ENCODE peak calls at places on chromosomes 6 and 20, in six cellular contexts. Z, J, S, V, O and C are unnamed samples.

GRCh38 chr6:80341330-80341729 is 234.9 kb downstream of the BCKDHB start:
- DNase-seq in Z (peak), O (no peak), J (no peak), V (no peak), S (peak), C (no peak)

GRCh38 chr6:168243812-168244376 is 75.7 kb downstream of the DACT2 start:
- DNase-seq in O (no peak), V (no peak), J (no peak), S (no peak), Z (no peak), C (no peak)

GRCh38 chr6:35287671-35288396 is 9.8 kb upstream of the DEF6 start:
- DNase-seq in S (peak), J (no peak), O (no peak), Z (no peak), V (no peak), C (no peak)

GRCh38 chr6:99613705-99614429 is 7.2 kb downstream of the PRDM13 start:
- DNase-seq in O (no peak), V (peak), J (no peak), S (peak), Z (no peak), C (no peak)

GRCh38 chr20:44959082-44959895 is 908 bp downstream of the TOMM34 start:
- DNase-seq in S (peak), O (peak), V (peak), Z (peak), J (peak), C (peak)

GRCh38 chr6:111669326-111669725 is 63.6 kb upstream of the TRAF3IP2 start:
- DNase-seq in Z (no peak), V (no peak), O (no peak), J (no peak), S (no peak), C (no peak)

GRCh38 chr6:10347561-10348327 is 67.1 kb downstream of the TFAP2A start:
- DNase-seq in J (no peak), O (no peak), Z (peak), S (peak), V (peak), C (peak)

GRCh38 chr6:92479821-92480220 is 939.5 kb downstream of the EPHA7 start:
- DNase-seq in J (no peak), S (no peak), V (no peak), O (no peak), Z (peak), C (no peak)

GRCh38 chr20:38551056-38551626 is 29.9 kb upstream of the ADIG start:
- DNase-seq in V (no peak), Z (no peak), S (no peak), J (no peak), O (no peak), C (no peak)

GRCh38 chr6:111763381-111763780 is 109.9 kb downstream of the FYN start:
- DNase-seq in S (no peak), V (no peak), O (no peak), J (no peak), Z (peak), C (no peak)

GRCh38 chr20:13286600-13286999 is 65.5 kb downstream of the ISM1 start:
- DNase-seq in V (no peak), J (no peak), Z (no peak), S (no peak), O (no peak), C (peak)

GRCh38 chr6:157263881-157264397 is 59.4 kb downstream of the TMEM242 start:
- DNase-seq in Z (no peak), J (no peak), S (no peak), O (no peak), V (no peak), C (no peak)

GRCh38 chr6:107571354-107571753 is 81.4 kb downstream of the SOBP start:
- DNase-seq in Z (no peak), O (no peak), J (no peak), V (no peak), S (no peak), C (no peak)

GRCh38 chr6:144055121-144055931 is 40.0 kb downstream of the SF3B5 start:
- DNase-seq in J (no peak), V (no peak), S (peak), O (no peak), Z (no peak), C (no peak)

GRCh38 chr20:47278907-47279348 is 77.6 kb downstream of the ZMYND8 start:
- DNase-seq in S (no peak), Z (peak), V (no peak), O (no peak), J (no peak), C (peak)

GRCh38 chr6:125780540-125781306 is 10.0 kb upstream of the NCOA7 start:
- DNase-seq in O (peak), S (peak), Z (peak), V (peak), J (peak), C (peak)

GRCh38 chr6:2718334-2719052 is 32.2 kb downstream of the MYLK4 start:
- DNase-seq in S (peak), J (no peak), O (no peak), Z (peak), V (no peak), C (no peak)

GRCh38 chr20:38825901-38826625 is 20.6 kb downstream of the PPP1R16B start:
- DNase-seq in O (peak), S (peak), V (peak), Z (peak), J (peak), C (peak)

GRCh38 chr6:107510108-107510507 is 20.2 kb downstream of the SOBP start:
- DNase-seq in Z (no peak), S (no peak), O (no peak), V (no peak), J (no peak), C (no peak)

GRCh38 chr6:166520905-166521834 is 65.3 kb downstream of the RAMACL start:
- DNase-seq in J (no peak), V (no peak), O (no peak), Z (peak), S (peak), C (no peak)

GRCh38 chr6:36862164-36862847 is 12.3 kb downstream of the PPIL1 start:
- DNase-seq in V (no peak), Z (no peak), S (no peak), J (no peak), O (no peak), C (no peak)

GRCh38 chr20:5863040-5863811 is 87.1 kb downstream of the TRMT6 start:
- DNase-seq in Z (peak), J (no peak), O (no peak), V (no peak), S (peak), C (peak)

GRCh38 chr6:129954749-129955431 is 63.5 kb upstream of the L3MBTL3 start:
- DNase-seq in J (no peak), Z (no peak), O (no peak), V (peak), S (no peak), C (no peak)

GRCh38 chr6:26571592-26572296 is 25.0 kb upstream of the ABT1 start:
- DNase-seq in V (peak), J (peak), S (peak), Z (peak), O (peak), C (peak)

GRCh38 chr20:60055740-60056139 is 97.5 kb downstream of the CDH26 start:
- DNase-seq in V (no peak), Z (no peak), O (no peak), S (peak), J (no peak), C (no peak)

GRCh38 chr6:14784596-14785360 is 461.1 kb upstream of the JARID2 start:
- DNase-seq in S (no peak), V (peak), J (no peak), O (peak), Z (no peak), C (no peak)

GRCh38 chr6:14658909-14659561 is 541.5 kb downstream of the CD83 start:
- DNase-seq in S (peak), J (no peak), V (peak), Z (no peak), O (no peak), C (peak)

GRCh38 chr6:142872376-142872775 is 72.6 kb downstream of the HIVEP2 start:
- DNase-seq in O (no peak), S (peak), Z (peak), J (no peak), V (no peak), C (no peak)

GRCh38 chr20:36336838-36337478 is 30.8 kb downstream of the DLGAP4 start:
- DNase-seq in V (peak), J (no peak), O (no peak), Z (no peak), S (no peak), C (no peak)

GRCh38 chr6:131182991-131183425 is 47.7 kb downstream of the AKAP7 start:
- DNase-seq in V (peak), Z (no peak), J (peak), O (peak), S (peak), C (peak)

GRCh38 chr6:168148231-168148849 is 69.3 kb upstream of the FRMD1 start:
- DNase-seq in S (no peak), J (no peak), O (no peak), V (no peak), Z (no peak), C (no peak)

GRCh38 chr20:52484438-52484837 is 292.9 kb upstream of the ZFP64 start:
- DNase-seq in S (peak), Z (peak), V (peak), J (no peak), O (no peak), C (no peak)

GRCh38 chr6:121055572-121056163 is 278.6 kb downstream of the TBC1D32 start:
- DNase-seq in V (peak), S (peak), O (peak), Z (peak), J (peak), C (peak)

GRCh38 chr6:33634203-33634727 is 13.1 kb downstream of the ITPR3 start:
- DNase-seq in O (no peak), V (no peak), S (peak), Z (no peak), J (peak), C (no peak)

GRCh38 chr6:149855040-149855654 is 9.0 kb downstream of the LRP11 start:
- DNase-seq in Z (peak), V (no peak), J (peak), O (no peak), S (peak), C (peak)
- H3K4me3 ChIP-seq in Z (peak), V (no peak), J (no peak), O (no peak), S (peak), C (peak)

DNA sequence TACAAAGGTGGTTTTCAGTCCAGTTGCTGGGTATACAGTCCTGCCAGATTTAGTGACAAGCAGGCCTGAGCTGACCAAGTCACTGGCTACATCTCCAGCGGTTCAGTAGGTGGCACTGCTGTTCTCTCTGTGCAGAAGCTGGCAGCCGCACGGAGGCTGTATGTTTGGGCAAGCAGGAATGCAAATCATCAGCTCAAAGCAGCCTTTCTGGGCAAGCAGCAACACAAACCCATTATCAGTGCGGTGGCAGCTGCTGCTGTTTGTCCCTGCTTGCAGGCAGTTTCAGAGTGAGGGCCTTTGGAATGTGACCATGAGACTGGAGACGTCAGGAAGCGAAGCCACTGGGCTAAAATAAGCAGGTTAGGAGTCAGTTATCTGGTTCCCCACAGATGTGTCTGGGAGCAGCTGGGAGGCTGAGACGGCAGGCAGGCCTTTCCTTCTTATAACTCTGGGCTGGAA is 72.5 kb downstream of the TXLNB start:
- DNase-seq in V (peak), S (peak), J (peak), Z (peak), O (peak), C (peak)
- H3K9ac ChIP-seq in V (no peak), S (peak), J (no peak), Z (peak), O (no peak), C (no peak)

DNA sequence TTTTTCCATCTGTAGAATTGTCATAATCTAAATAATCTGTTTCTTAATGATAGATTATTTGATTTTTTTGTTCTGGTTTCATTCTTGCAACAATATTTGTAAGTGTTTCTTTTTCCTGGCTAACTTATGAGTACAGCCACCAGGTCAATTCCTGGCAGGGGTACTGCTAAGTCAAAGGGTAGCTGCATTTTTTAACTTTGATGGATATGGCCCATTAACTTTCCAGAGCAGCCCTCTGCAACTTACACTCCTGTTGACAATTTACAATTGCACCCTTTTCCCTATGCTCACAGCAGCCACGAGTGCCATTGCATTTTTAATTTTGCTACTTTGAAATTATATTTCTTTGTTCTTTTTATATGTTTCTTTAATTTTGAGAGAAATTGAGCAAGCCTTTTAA is 209.3 kb upstream of the CST7 start:
- DNase-seq in Z (no peak), J (no peak), V (no peak), S (no peak), O (no peak), C (no peak)
- H3K4me3 ChIP-seq in Z (no peak), J (no peak), V (no peak), S (no peak), O (no peak), C (no peak)

DNA sequence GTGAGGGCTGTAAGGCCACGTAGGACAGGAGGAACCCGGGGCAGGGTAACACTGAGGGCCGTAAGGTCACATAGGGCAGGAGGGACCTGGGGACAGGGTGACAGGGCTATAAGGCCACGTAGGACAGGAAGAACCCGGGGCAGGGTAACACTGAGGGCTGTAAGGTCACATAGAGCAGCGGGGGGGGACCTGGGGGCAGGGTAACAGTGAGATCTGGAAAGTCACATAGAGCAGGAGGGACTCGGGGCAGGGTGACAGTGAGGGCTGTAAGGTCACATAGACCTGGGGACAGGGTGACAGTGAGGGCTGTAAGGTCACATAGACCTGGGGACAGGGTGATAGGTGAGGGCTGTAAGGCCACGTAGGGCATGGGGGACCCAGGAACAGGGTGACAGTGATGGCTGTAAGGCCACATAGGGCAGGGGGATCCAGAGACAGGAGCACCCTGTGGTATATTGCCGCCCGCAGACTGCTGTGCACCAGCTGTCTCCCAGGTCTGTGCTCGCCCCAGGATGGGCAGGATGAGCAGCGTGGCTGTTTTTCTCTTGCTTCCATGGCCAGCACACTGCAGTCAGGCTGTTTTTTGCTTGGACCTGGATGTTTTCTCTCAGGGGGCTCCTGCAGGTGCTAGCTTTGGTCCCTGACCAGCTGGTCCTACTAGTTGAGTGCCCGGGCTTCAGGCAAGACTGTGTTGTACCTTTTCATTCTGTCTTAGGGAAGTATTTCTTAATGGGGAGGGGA is 55.7 kb downstream of the SYTL3 start:
- DNase-seq in S (no peak), V (no peak), Z (no peak), O (no peak), J (no peak), C (no peak)
- H3K9ac ChIP-seq in S (no peak), V (peak), Z (no peak), O (no peak), J (peak), C (no peak)